ENCODE peak calls at places on chromosomes 3 and 15, in four cellular contexts. E is stimulated activated CD8-positive, alpha-beta memory T cell treated with anti-CD3 and anti-CD28 coated beads, Interleukin-15, amount 100 ng/mL, for 1 hour; J is substantia nigra; F is DMS 273 treated with DMSO at 0.1 percent for 48 hours. K is an unnamed sample.

GRCh38 chr3:127628788-127629456 is at the start of gene PODXL2:
- DNase-seq in E (no peak), F (peak), J (no peak), K (peak)

GRCh38 chr3:18444597-18445420 is 19.7 kb upstream of the SATB1 start:
- DNase-seq in E (no peak), J (no peak), F (no peak), K (peak)

GRCh38 chr3:66675383-66675782 is 174.6 kb upstream of the LRIG1 start:
- DNase-seq in E (no peak), F (no peak), J (no peak), K (no peak)

GRCh38 chr3:81451611-81452010 is 309.8 kb downstream of the GBE1 start:
- DNase-seq in J (no peak), E (no peak), F (no peak), K (no peak)

GRCh38 chr15:26148461-26148860 is 285.3 kb upstream of the ATP10A start:
- DNase-seq in J (no peak), E (no peak), F (no peak), K (no peak)

GRCh38 chr15:76905855-76906254 is 715 bp upstream of the SCAPER start:
- DNase-seq in E (no peak), J (no peak), F (no peak), K (peak)

GRCh38 chr3:52062499-52062898 is 6.1 kb upstream of the DUSP7 start:
- DNase-seq in F (no peak), J (no peak), E (no peak), K (no peak)

GRCh38 chr3:197508051-197508451 is 47.7 kb downstream of the BDH1 start:
- DNase-seq in J (no peak), E (no peak), F (peak), K (no peak)

K was measured in frontal cortex.